ENCODE peak calls at places on chromosomes 13 and 19, in four cellular contexts. P, Z, G and R are unnamed samples.

GRCh38 chr13:97257800-97258799 is 36.0 kb downstream of the MBNL2 start:
- DNase-seq in P (no peak), Z (peak), G (peak), R (no peak)

GRCh38 chr19:45816236-45817009 is 1.3 kb upstream of the RSPH6A start:
- DNase-seq in P (no peak), Z (no peak), G (no peak), R (no peak)

GRCh38 chr19:47070756-47071155 is 22.3 kb upstream of the TMEM160 start:
- DNase-seq in P (no peak), Z (no peak), G (no peak), R (no peak)

GRCh38 chr19:46218160-46218559 is 11.4 kb upstream of the IGFL1 start:
- DNase-seq in P (no peak), Z (no peak), G (peak), R (no peak)

GRCh38 chr13:109145631-109146030 is 516.2 kb downstream of the MYO16 start:
- DNase-seq in P (no peak), Z (peak), G (peak), R (no peak)

GRCh38 chr13:48476215-48476614 is 56.7 kb downstream of the RCBTB2 start:
- DNase-seq in P (no peak), Z (no peak), G (no peak), R (no peak)

GRCh38 chr13:113857531-113858195 is 6.2 kb downstream of the GAS6 start:
- DNase-seq in P (no peak), Z (no peak), G (no peak), R (no peak)

GRCh38 chr19:10203686-10204085 is 8.9 kb upstream of the DNMT1 start:
- DNase-seq in P (no peak), Z (no peak), G (no peak), R (no peak)

GRCh38 chr19:45785097-45785496 is 2.8 kb upstream of the DMPK start:
- DNase-seq in P (no peak), Z (no peak), G (no peak), R (no peak)

GRCh38 chr19:16199275-16199932 is 1.7 kb downstream of the AP1M1 start:
- DNase-seq in P (peak), Z (no peak), G (no peak), R (no peak)

GRCh38 chr13:113863511-113864302 is at the start of gene GAS6:
- DNase-seq in P (peak), Z (peak), G (peak), R (no peak)

GRCh38 chr13:32911506-32911905 is 104.7 kb upstream of the KL start:
- DNase-seq in P (no peak), Z (no peak), G (peak), R (no peak)

GRCh38 chr13:83024955-83025594 is 857.2 kb downstream of the SLITRK1 start:
- DNase-seq in P (no peak), Z (no peak), G (no peak), R (no peak)